ENCODE peak calls at places on chromosomes 6 and 20, in seven cellular contexts. I, A, M, E, Q, F and Z are unnamed samples.

GRCh38 chr6:83770910-83771309 is 62.0 kb upstream of the SNAP91 start:
- DNase-seq in I (no peak), Q (no peak), M (no peak), E (no peak), F (no peak), A (no peak), Z (no peak)

GRCh38 chr6:92011681-92012245 is 1407.6 kb downstream of the EPHA7 start:
- DNase-seq in Q (no peak), A (no peak), E (no peak), F (no peak), M (no peak), I (no peak), Z (no peak)

GRCh38 chr6:89356644-89357043 is 4.1 kb upstream of the UBE2J1 start:
- DNase-seq in F (no peak), A (no peak), I (no peak), M (no peak), E (no peak), Q (no peak), Z (no peak)

GRCh38 chr6:8383584-8383983 is 51.8 kb downstream of the SLC35B3 start:
- DNase-seq in Q (peak; percentile 47), M (peak; percentile 63), F (no peak), E (peak; percentile 47), A (no peak), I (no peak), Z (no peak)

GRCh38 chr20:33656783-33657703 is 5.1 kb upstream of the C20orf144 start:
- DNase-seq in M (no peak), F (no peak), I (no peak), A (no peak), E (no peak), Q (no peak), Z (no peak)

GRCh38 chr6:141467881-141468280 is 664.8 kb upstream of the GJE1 start:
- DNase-seq in A (no peak), M (no peak), I (peak; percentile 18), F (no peak), E (peak; percentile 92), Q (no peak), Z (no peak)

GRCh38 chr6:149694926-149695325 is 23.0 kb downstream of the LATS1 start:
- DNase-seq in E (no peak), Q (no peak), I (no peak), M (no peak), A (no peak), F (no peak), Z (no peak)

GRCh38 chr6:38784506-38785235 is 69.6 kb downstream of the DNAH8 start:
- DNase-seq in F (no peak), E (no peak), A (no peak), I (no peak), M (no peak), Q (no peak), Z (peak; percentile 12)

GRCh38 chr6:150599199-150600002 is at the start of gene PLEKHG1:
- DNase-seq in M (peak; percentile 79), F (peak; percentile 53), Q (peak; percentile 80), I (peak; percentile 16), E (peak; percentile 83), A (no peak), Z (peak; percentile 77)

GRCh38 chr6:166353507-166353906 is 11.2 kb upstream of the SFT2D1 start:
- DNase-seq in I (no peak), A (no peak), F (no peak), E (no peak), Q (no peak), M (no peak), Z (no peak)

GRCh38 chr6:35583893-35584688 is 71.4 kb upstream of the TULP1 start:
- DNase-seq in Q (peak; percentile 74), A (peak; percentile 77), M (peak; percentile 56), I (peak; percentile 75), E (peak; percentile 76), F (peak; percentile 66), Z (peak; percentile 82)

GRCh38 chr20:16608265-16608636 is 35.0 kb upstream of the KIF16B start:
- DNase-seq in A (no peak), F (no peak), Q (peak; percentile 0), E (no peak), I (no peak), M (no peak), Z (no peak)

GRCh38 chr6:34459899-34460593 is 5.8 kb upstream of the PACSIN1 start:
- DNase-seq in A (peak; percentile 48), Q (peak; percentile 59), M (peak; percentile 67), F (no peak), I (peak; percentile 40), E (peak; percentile 73), Z (peak; percentile 30)

GRCh38 chr6:25981529-25982263 is 19.1 kb downstream of the TRIM38 start:
- DNase-seq in A (no peak), E (no peak), M (no peak), Q (no peak), I (peak; percentile 15), F (no peak), Z (no peak)

DNA sequence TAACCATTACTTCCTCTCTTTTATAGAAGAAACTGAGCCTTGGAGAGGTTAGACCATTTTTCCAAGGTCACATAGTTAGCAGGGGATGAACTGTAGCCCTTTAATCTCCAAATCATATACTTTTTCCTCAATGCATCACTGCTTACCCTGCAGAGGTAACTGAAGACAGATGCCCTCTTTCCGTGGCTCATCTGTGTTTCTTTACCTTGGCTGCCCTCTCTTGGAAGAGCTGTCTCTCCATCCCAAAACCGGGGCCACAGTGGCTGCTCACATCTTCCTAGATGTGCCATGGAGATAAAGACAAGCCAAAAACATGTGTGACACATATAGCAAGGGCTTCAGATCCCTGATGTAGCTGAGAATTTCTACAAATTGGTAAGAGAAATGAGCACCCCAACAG is 581 bp upstream of the ALDH8A1 start:
- DNase-seq in E (no peak), M (no peak), Q (no peak), I (no peak), F (no peak), A (no peak), Z (no peak)
- H3K23ac ChIP-seq in E (no peak overlapping the region), M (no peak overlapping the region), Q (no peak overlapping the region), I (no peak overlapping the region), F (no peak overlapping the region), A (no peak overlapping the region), Z (no peak overlapping the region)

GRCh38 chr20:57593134-57593886 is 26.9 kb downstream of the ZBP1 start:
- DNase-seq in M (peak; percentile 56), E (no peak), I (no peak), Q (no peak), A (no peak), F (no peak), Z (no peak)

GRCh38 chr20:57594092-57594911 is 25.9 kb downstream of the ZBP1 start:
- DNase-seq in M (peak; percentile 62), E (peak; percentile 34), Q (peak; percentile 93), A (peak; percentile 8), F (peak; percentile 62), I (peak; percentile 30), Z (peak; percentile 72)

GRCh38 chr20:57591289-57592229 is 28.7 kb downstream of the ZBP1 start:
- DNase-seq in Q (no peak), I (no peak), A (no peak), M (no peak), E (no peak), F (no peak), Z (no peak)

GRCh38 chr20:57590485-57591288 is 29.5 kb downstream of the ZBP1 start:
- DNase-seq in A (no peak), Q (no peak), E (no peak), F (no peak), M (no peak), I (no peak), Z (no peak)

GRCh38 chr20:57592263-57593092 is 27.7 kb downstream of the ZBP1 start:
- DNase-seq in A (no peak), E (no peak), Q (no peak), I (no peak), F (no peak), M (no peak), Z (no peak)
- H3K4ac ChIP-seq in A (no peak overlapping the region), E (no peak overlapping the region), Q (no peak overlapping the region), I (no peak overlapping the region), F (no peak overlapping the region), M (no peak overlapping the region), Z (no peak overlapping the region)

GRCh38 chr6:169028343-169028742 is 225.3 kb downstream of the THBS2 start:
- DNase-seq in E (no peak), M (no peak), I (no peak), A (no peak), F (no peak), Q (no peak), Z (no peak)
- H3K23ac ChIP-seq in E (no peak overlapping the region), M (no peak overlapping the region), I (no peak overlapping the region), A (no peak overlapping the region), F (no peak overlapping the region), Q (no peak overlapping the region), Z (no peak overlapping the region)

GRCh38 chr20:48791666-48792071 is 36.1 kb downstream of the PREX1 start:
- DNase-seq in F (no peak), I (no peak), E (no peak), M (no peak), A (peak; percentile 32), Q (no peak), Z (no peak)

GRCh38 chr20:48789781-48790544 is 37.8 kb downstream of the PREX1 start:
- DNase-seq in Q (no peak), A (no peak), M (no peak), I (no peak), E (no peak), F (no peak), Z (no peak)

GRCh38 chr20:48789185-48789668 is 38.6 kb downstream of the PREX1 start:
- DNase-seq in F (no peak), A (no peak), Q (no peak), E (no peak), M (no peak), I (no peak), Z (no peak)

GRCh38 chr20:48788486-48789072 is 39.2 kb downstream of the PREX1 start:
- DNase-seq in F (no peak), E (no peak), A (no peak), Q (no peak), I (no peak), M (no peak), Z (no peak)

DNA sequence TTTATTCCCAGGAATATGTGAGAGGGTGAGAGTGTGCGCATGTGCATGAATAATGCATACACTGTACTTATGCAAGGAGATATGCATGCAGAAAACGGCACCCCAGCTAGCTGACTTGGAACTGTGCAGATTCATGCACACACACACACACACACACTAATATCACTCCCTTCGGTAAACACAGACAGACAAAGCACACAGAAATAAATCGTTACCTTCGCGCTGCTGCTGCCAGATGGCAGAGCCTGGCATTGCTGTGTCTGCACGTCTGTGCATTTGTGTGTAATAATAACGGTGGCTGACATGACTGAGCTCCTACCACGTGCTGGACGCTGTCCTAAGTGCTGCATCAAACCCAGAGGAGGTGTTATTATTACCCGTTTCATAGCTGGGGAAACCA is 36.8 kb downstream of the PREX1 start:
- DNase-seq in F (no peak), A (no peak), I (no peak), Q (no peak), M (no peak), E (no peak), Z (no peak)
- H3K4ac ChIP-seq in F (no peak overlapping the region), A (no peak overlapping the region), I (no peak overlapping the region), Q (no peak overlapping the region), M (no peak overlapping the region), E (no peak overlapping the region), Z (no peak overlapping the region)

DNA sequence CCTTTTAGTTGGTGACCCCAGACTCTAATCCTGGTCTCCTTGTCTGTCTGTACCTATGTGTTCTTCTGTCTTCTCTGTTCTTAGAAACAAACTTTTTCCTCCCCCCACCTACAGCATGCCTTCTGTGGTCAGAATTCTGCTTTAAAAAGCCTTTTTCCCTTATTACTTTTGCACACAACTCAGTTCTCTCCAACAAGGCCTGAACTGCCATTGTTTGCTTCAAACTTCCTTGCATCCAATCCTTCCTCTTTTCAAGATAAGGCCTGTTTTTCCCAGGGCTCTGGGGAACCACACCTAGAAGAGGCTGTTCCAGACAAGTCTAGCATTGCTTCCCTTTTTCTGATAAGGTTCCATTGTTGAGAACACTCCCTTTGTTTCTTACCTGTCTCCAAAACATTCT is 22.2 kb upstream of the NCOA3 start:
- DNase-seq in E (peak; percentile 34), F (no peak), M (no peak), A (no peak), I (no peak), Q (no peak), Z (no peak)
- H3K23ac ChIP-seq in E (no peak overlapping the region), F (no peak overlapping the region), M (no peak overlapping the region), A (no peak overlapping the region), I (no peak overlapping the region), Q (no peak overlapping the region), Z (no peak overlapping the region)